ENCODE peak calls at places on chromosome 22, in seven cellular contexts. J is A549, Y is AG09309, H is fibroblast of villous mesenchyme, R is cardiac muscle cell, X is pancreas, N is fibroblast of lung. T is an unnamed sample.

GRCh38 chr22:38214248-38215056 is 12.7 kb downstream of the MAFF start:
- DNase-seq in J (no peak), Y (no peak), H (peak), R (peak), X (peak), N (peak), T (peak)

GRCh38 chr22:40890881-40891280 is 29.0 kb upstream of the DNAJB7 start:
- DNase-seq in J (no peak), Y (peak), H (peak), R (no peak), X (no peak), N (peak), T (peak)

GRCh38 chr22:17257091-17257490 is 37.9 kb upstream of the ADA2 start:
- DNase-seq in J (no peak), Y (no peak), H (no peak), R (no peak), X (peak), N (no peak), T (no peak)

GRCh38 chr22:30290318-30290678 is 993 bp upstream of the CASTOR1 start:
- DNase-seq in J (no peak), Y (no peak), H (no peak), R (no peak), X (no peak), N (no peak), T (peak)

GRCh38 chr22:22817468-22818201 is 70.0 kb upstream of the IGLL5 start:
- DNase-seq in J (peak), Y (no peak), H (no peak), R (no peak), X (no peak), N (no peak), T (no peak)

GRCh38 chr22:29715705-29716104 is 4.1 kb upstream of the CABP7 start:
- DNase-seq in J (no peak), Y (no peak), H (no peak), R (no peak), X (no peak), N (no peak), T (no peak)

GRCh38 chr22:44398791-44399190 is 86.0 kb upstream of the SHISAL1 start:
- DNase-seq in J (no peak), Y (no peak), H (no peak), R (no peak), X (no peak), N (no peak), T (no peak)

GRCh38 chr22:37275622-37276021 is 6.7 kb upstream of the CYTH4 start:
- DNase-seq in J (no peak), Y (no peak), H (no peak), R (no peak), X (no peak), N (no peak), T (no peak)

GRCh38 chr22:38802671-38803121 is 8.8 kb upstream of the DNAL4 start:
- DNase-seq in J (peak), Y (peak), H (peak), R (no peak), X (peak), N (peak), T (peak)

GRCh38 chr22:44172370-44173108 is 8.2 kb upstream of the PARVG start:
- DNase-seq in J (no peak), Y (no peak), H (peak), R (no peak), X (no peak), N (no peak), T (peak)

GRCh38 chr22:37088750-37089408 is 20.6 kb downstream of the TMPRSS6 start:
- DNase-seq in J (no peak), Y (no peak), H (no peak), R (no peak), X (no peak), N (no peak), T (no peak)

GRCh38 chr22:31734512-31734911 is 15.4 kb downstream of the PRR14L start:
- DNase-seq in J (no peak), Y (no peak), H (peak), R (no peak), X (no peak), N (peak), T (peak)

GRCh38 chr22:19271273-19271855 is 20.2 kb downstream of the CLTCL1 start:
- DNase-seq in J (no peak), Y (no peak), H (no peak), R (no peak), X (no peak), N (no peak), T (no peak)

GRCh38 chr22:45529097-45529496 is 26.4 kb downstream of the FBLN1 start:
- DNase-seq in J (no peak), Y (no peak), H (peak), R (no peak), X (no peak), N (no peak), T (no peak)

GRCh38 chr22:28208036-28208435 is 289.0 kb upstream of the PITPNB start:
- DNase-seq in J (no peak), Y (no peak), H (no peak), R (no peak), X (no peak), N (peak), T (no peak)

GRCh38 chr22:43566021-43566420 is 154.2 kb downstream of the MPPED1 start:
- DNase-seq in J (no peak), Y (no peak), H (no peak), R (no peak), X (no peak), N (peak), T (no peak)

GRCh38 chr22:50627914-50628542 is at the start of gene ARSA:
- DNase-seq in J (no peak), Y (peak), H (peak), R (peak), X (peak), N (peak), T (peak)

GRCh38 chr22:30718938-30719337 is 24.3 kb downstream of the OSBP2 start:
- DNase-seq in J (no peak), Y (no peak), H (no peak), R (no peak), X (no peak), N (no peak), T (no peak)

DNA sequence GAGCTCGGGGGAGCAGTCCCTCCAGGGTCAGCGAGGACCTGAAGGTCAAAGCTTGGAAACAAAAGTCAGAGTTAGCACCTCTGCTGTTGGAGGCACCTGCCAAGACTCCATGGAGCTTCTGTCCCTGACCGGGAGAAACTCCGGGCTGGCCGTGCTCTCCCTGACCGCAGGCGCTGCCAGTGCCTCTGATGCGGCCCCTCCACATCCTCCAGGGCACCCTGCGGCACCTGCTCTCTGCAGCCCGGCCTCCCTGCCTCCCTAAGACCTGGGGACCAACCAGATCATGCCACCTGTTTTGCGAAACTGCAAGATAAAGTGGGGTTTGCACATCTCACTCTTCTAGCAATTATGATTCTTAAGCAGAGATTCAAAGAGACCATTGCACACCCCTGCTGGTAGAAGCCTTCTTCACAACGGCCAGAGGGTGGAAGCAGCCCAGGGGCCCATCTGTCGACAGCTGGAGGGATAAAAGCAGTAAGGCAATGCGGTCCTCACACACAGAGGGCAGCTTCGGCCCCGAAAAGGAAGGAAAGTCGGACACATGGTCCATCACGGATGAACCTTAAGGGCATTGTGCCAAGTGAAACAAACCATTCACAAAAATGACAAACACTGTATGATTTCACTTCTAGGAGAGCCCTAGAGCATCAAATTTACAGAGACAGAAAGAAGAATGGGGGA is 477.1 kb downstream of the BRD1 start:
- DNase-seq in J (no peak), Y (no peak), H (no peak), R (no peak), X (no peak), N (no peak), T (peak)
- TF ChIP-seq CTCF in J (no peak), Y (no peak), H (no peak), R (no peak), X (no peak), N (no peak), T (no peak)

DNA sequence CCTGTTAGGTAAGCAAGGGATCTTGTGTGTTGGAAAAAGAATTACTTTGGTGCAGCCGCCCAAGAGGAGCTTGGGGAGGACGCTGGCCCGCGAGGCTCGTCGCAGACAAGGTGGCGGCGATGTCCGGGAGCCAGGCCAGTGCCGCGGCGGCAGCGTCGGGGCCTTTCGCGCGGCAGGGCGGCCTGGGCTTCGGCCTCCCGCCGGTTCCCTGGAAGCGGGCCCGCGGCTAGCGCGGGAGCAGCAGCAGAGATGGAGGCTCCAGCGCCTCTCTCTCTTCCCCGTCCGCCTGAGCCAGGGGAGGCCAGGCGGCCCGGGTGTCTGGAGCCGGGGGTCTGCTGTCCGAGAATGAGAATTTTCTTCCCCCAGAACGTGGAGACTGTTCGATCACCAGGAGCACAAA is 82.8 kb downstream of the GGT1 start:
- DNase-seq in J (no peak), Y (no peak), H (peak), R (no peak), X (no peak), N (peak), T (peak)
- H3K4me3 ChIP-seq in J (no peak), Y (no peak), H (no peak), R (no peak), X (no peak), N (peak), T (peak)

GRCh38 chr22:23856721-23857605 is 712 bp upstream of the SLC2A11 start:
- DNase-seq in J (peak), Y (no peak), H (peak), R (peak), X (peak), N (peak), T (peak)
- TF ChIP-seq CTCF in J (no peak), Y (peak), H (no peak), R (no peak), X (no peak), N (no peak), T (peak)

DNA sequence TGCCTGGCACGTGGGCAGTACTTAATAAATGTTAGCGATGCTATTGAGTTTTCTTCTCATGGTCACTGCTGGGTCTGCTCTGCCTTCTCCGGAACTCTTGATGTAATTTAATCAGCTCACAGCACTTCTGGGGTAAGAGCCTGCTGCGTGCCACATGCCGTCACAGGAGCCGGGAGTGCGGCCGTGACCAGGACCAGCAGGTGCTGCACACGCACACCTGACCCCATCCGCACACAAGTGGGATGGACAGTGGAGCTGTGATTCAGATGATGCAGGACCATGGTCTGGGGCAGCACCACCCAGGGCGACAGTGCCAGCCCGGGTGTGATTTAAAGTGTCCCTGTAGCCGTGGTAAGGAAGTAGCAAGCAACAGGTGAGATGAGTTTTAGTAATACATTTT is 61.2 kb downstream of the TBC1D22A start:
- DNase-seq in J (no peak), Y (no peak), H (no peak), R (no peak), X (no peak), N (no peak), T (no peak)
- H3K4me3 ChIP-seq in J (no peak), Y (no peak), H (no peak), R (no peak), X (no peak), N (no peak), T (no peak)

T was measured in choroid plexus epithelial cell.